ENCODE peak calls at places on chromosomes 7 and 10, in five cellular contexts. Q is HepG2, K is H1, O is K562, X is GM12878. T is an unnamed sample.

GRCh38 chr7:17155529-17155928 is 142.9 kb upstream of the AHR start:
- DNase-seq in Q (no peak), K (no peak), X (no peak), O (no peak), T (no peak)

GRCh38 chr7:68718059-68718685 is 880.1 kb upstream of the AUTS2 start:
- DNase-seq in X (no peak), K (no peak), O (no peak), Q (no peak), T (no peak)

GRCh38 chr7:142832452-142832851 is 22.4 kb upstream of the EPHB6 start:
- DNase-seq in K (no peak), O (peak), Q (no peak), X (no peak), T (no peak)

GRCh38 chr10:35555962-35556930 is 48.9 kb upstream of the GJD4 start:
- DNase-seq in Q (no peak), X (no peak), K (no peak), O (no peak), T (no peak)

GRCh38 chr10:50937230-50937907 is 51.9 kb upstream of the A1CF start:
- DNase-seq in Q (peak), O (no peak), X (no peak), K (no peak), T (no peak)

GRCh38 chr7:8353991-8354390 is 79.4 kb upstream of the NXPH1 start:
- DNase-seq in X (no peak), K (no peak), O (no peak), Q (no peak), T (no peak)

GRCh38 chr7:137091396-137091795 is 222.9 kb downstream of the CHRM2 start:
- DNase-seq in O (no peak), Q (no peak), X (no peak), K (peak), T (peak)

GRCh38 chr10:34815174-34816066 is at the start of gene PARD3:
- DNase-seq in O (peak), Q (peak), K (no peak), X (no peak), T (peak)

DNA sequence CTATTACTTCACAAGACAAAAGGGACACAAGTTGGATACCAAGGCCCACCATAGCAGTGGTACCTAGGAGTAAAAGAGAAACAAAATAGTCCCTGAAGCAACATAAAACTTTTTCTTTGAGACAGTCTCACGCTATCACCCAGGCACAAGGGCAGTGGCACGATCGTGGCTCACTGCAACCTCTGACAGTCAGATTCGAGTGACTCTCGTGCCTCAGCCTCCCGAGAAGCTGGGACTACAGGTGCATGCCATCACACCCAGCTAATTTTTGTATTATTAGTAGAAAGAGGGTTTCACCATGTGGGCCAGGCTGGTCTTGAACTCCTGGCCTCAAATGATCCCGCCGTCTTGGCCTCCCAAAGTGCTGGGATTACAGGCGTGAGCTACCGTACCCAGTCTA is 59.0 kb upstream of the KCNMA1 start:
- DNase-seq in O (no peak), X (no peak), K (no peak), Q (no peak), T (no peak)
- TF ChIP-seq ATF2 in O (no peak), X (no peak), K (no peak), Q (no peak), T (no peak)

GRCh38 chr7:35499226-35499625 is 195.7 kb downstream of the HERPUD2 start:
- DNase-seq in Q (no peak), K (no peak), X (no peak), O (no peak), T (no peak)

GRCh38 chr7:35504365-35504764 is 190.6 kb downstream of the HERPUD2 start:
- DNase-seq in Q (no peak), K (no peak), X (no peak), O (peak), T (no peak)

GRCh38 chr7:35508623-35509400 is 186.1 kb downstream of the HERPUD2 start:
- DNase-seq in Q (no peak), O (no peak), K (no peak), X (no peak), T (no peak)

DNA sequence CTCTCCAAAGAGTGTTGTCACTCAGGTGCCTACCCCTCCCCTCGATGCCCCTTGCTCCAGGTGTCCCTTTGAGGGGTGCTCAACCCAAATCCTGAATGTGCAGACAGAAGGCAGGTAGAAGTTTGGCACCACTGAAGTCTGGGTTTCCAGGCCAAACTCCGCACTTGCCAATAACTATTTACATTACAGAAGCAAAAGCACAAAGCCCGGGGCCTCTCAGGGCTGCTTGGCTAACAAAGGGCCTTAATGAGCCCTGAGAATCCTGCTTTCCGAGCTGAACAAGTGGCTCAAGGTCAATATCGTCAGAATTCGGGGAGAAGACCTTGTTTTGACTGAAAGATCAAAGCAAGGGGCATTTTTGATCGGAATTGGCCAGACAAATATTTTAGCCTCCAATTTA is 189.9 kb downstream of the HERPUD2 start:
- DNase-seq in K (no peak), Q (peak), X (no peak), O (no peak), T (peak)
- TF ChIP-seq ATF2 in K (no peak), Q (no peak), X (no peak), O (no peak), T (no peak)

GRCh38 chr7:155219154-155219531 is 78.5 kb upstream of the INSIG1 start:
- DNase-seq in K (no peak), O (no peak), X (no peak), Q (no peak), T (no peak)
- TF ChIP-seq ATF2 in K (no peak), O (no peak), X (no peak), Q (no peak), T (no peak)

DNA sequence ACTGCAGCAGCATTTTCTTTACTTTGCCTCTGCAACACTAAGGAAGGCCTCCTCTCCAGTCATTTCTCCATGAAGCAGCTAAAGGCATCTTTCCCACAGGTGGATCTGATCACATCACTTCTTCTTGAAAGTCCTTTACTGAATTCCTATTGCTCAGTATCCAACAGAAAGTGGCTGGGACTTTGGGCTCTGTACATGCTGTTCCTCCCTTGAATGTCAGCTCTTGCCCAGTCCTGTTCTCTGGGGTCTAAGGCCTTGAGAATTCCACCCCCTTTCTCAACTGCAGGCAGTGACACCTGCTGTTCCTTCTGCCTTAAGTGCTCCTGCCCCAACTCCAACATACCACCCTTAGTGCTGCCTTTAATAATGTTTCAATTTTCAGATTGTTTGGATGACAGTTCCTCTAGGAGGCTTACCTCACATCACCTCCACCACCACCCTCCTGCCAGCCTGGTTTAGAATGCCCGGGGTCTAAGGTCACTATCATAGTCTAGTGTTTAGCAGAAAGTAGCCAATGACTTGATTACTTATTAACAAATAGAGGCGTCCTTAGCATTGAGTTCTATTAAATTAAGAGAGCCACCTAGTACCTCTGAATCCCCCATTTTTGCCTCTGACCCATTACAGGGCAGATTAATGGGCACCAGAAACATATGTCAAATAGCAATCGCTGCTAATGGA is 11.5 kb downstream of the INHBA start:
- DNase-seq in X (no peak), Q (no peak), O (no peak), K (no peak), T (no peak)
- TF ChIP-seq ATF2 in X (no peak), Q (no peak), O (no peak), K (no peak), T (no peak)

T was measured in WTC11.